ENCODE peak calls at places on chromosomes 5 and 9, in ten cellular contexts. Q, X, A, W, P, R, L, V, Y and E are unnamed samples.

GRCh38 chr9:10876333-10876732 is 263.5 kb upstream of the PTPRD start:
- DNase-seq in Q (no peak), X (no peak), A (no peak), W (no peak), P (no peak), R (no peak), L (no peak), V (no peak), Y (no peak), E (no peak)

GRCh38 chr5:97101189-97101910 is 41.1 kb downstream of the LIX1 start:
- DNase-seq in Q (no peak), X (no peak), A (no peak), W (no peak), P (no peak), R (no peak), L (no peak), V (no peak), Y (no peak), E (no peak)

GRCh38 chr5:148860599-148860998 is 34.2 kb downstream of the ADRB2 start:
- DNase-seq in Q (no peak), X (no peak), A (no peak), W (no peak), P (no peak), R (no peak), L (peak), V (no peak), Y (no peak), E (no peak)

GRCh38 chr9:114080773-114081440 is 2.8 kb upstream of the AMBP start:
- DNase-seq in Q (no peak), X (no peak), A (no peak), W (no peak), P (no peak), R (no peak), L (no peak), V (no peak), Y (no peak), E (no peak)

GRCh38 chr5:91332267-91333044 is 50.7 kb downstream of the ARRDC3 start:
- DNase-seq in Q (peak), X (peak), A (peak), W (no peak), P (no peak), R (no peak), L (peak), V (no peak), Y (no peak), E (no peak)

GRCh38 chr5:67673618-67674017 is 477.0 kb upstream of the CD180 start:
- DNase-seq in Q (no peak), X (no peak), A (no peak), W (no peak), P (no peak), R (no peak), L (no peak), V (no peak), Y (no peak), E (no peak)

GRCh38 chr5:151956720-151957119 is 32.1 kb upstream of the GLRA1 start:
- DNase-seq in Q (no peak), X (no peak), A (no peak), W (no peak), P (no peak), R (no peak), L (no peak), V (no peak), Y (no peak), E (no peak)

GRCh38 chr5:107670927-107671741 is at the start of gene EFNA5:
- DNase-seq in Q (peak), X (peak), A (no peak), W (no peak), P (peak), R (peak), L (peak), V (peak), Y (peak), E (no peak)

GRCh38 chr5:179311091-179311470 is 34.2 kb downstream of the ADAMTS2 start:
- DNase-seq in Q (no peak), X (no peak), A (no peak), W (no peak), P (peak), R (no peak), L (no peak), V (no peak), Y (no peak), E (no peak)

GRCh38 chr9:107638922-107639321 is 149.4 kb upstream of the KLF4 start:
- DNase-seq in Q (no peak), X (peak), A (peak), W (no peak), P (peak), R (peak), L (peak), V (peak), Y (no peak), E (no peak)

GRCh38 chr5:165457854-165458481 is 1952.5 kb downstream of the MAT2B start:
- DNase-seq in Q (no peak), X (no peak), A (no peak), W (no peak), P (no peak), R (no peak), L (peak), V (peak), Y (no peak), E (no peak)